ENCODE peak calls at places on chromosomes 11 and 22, in six cellular contexts. One of them, this sample, is unnamed.

GRCh38 chr11:2806351-2807058 is 79.1 kb downstream of the CDKN1C start:
- DNase-seq in AG04450: no peak
- DNase-seq in HCT116: no peak
- DNase-seq in K562: no peak
- DNase-seq in astrocyte: no peak
- DNase-seq in H9: peak; percentile 27
- DNase-seq in this sample: no peak

GRCh38 chr11:60130496-60130895 is 42.0 kb downstream of the MS4A2 start:
- DNase-seq in H9: peak; percentile 43
- DNase-seq in K562: peak; percentile 84
- DNase-seq in AG04450: no peak
- DNase-seq in astrocyte: no peak
- DNase-seq in HCT116: peak; percentile 47
- DNase-seq in this sample: no peak

GRCh38 chr11:76578655-76579046 is 91.9 kb downstream of the LRRC32 start:
- DNase-seq in K562: no peak
- DNase-seq in H9: peak; percentile 53
- DNase-seq in astrocyte: no peak
- DNase-seq in HCT116: no peak
- DNase-seq in AG04450: no peak
- DNase-seq in this sample: peak; percentile 78

GRCh38 chr22:26593763-26594162 is 3.8 kb upstream of the TPST2 start:
- DNase-seq in H9: no peak
- DNase-seq in HCT116: no peak
- DNase-seq in AG04450: no peak
- DNase-seq in K562: no peak
- DNase-seq in astrocyte: no peak
- DNase-seq in this sample: no peak

GRCh38 chr11:68149417-68149816 is 28.2 kb upstream of the CHKA start:
- DNase-seq in AG04450: no peak
- DNase-seq in K562: no peak
- DNase-seq in HCT116: no peak
- DNase-seq in astrocyte: no peak
- DNase-seq in H9: no peak
- DNase-seq in this sample: no peak

GRCh38 chr11:110131386-110132123 is 38.4 kb downstream of the ZC3H12C start:
- DNase-seq in AG04450: no peak
- DNase-seq in H9: no peak
- DNase-seq in HCT116: no peak
- DNase-seq in K562: no peak
- DNase-seq in astrocyte: no peak
- DNase-seq in this sample: no peak

GRCh38 chr11:57502376-57502775 is 13.1 kb downstream of the SLC43A1 start:
- DNase-seq in K562: no peak
- DNase-seq in HCT116: no peak
- DNase-seq in H9: no peak
- DNase-seq in astrocyte: no peak
- DNase-seq in AG04450: no peak
- DNase-seq in this sample: no peak

GRCh38 chr22:24166811-24167210 is 14.5 kb upstream of the SUSD2 start:
- DNase-seq in astrocyte: no peak
- DNase-seq in K562: no peak
- DNase-seq in H9: no peak
- DNase-seq in HCT116: no peak
- DNase-seq in AG04450: no peak
- DNase-seq in this sample: no peak

GRCh38 chr22:43377486-43377995 is 34.3 kb upstream of the MPPED1 start:
- DNase-seq in astrocyte: peak; percentile 72
- DNase-seq in K562: no peak
- DNase-seq in H9: no peak
- DNase-seq in AG04450: no peak
- DNase-seq in HCT116: no peak
- DNase-seq in this sample: no peak

GRCh38 chr22:31378123-31378522 is 21.3 kb upstream of the DRG1 start:
- DNase-seq in H9: no peak
- DNase-seq in astrocyte: peak; percentile 16
- DNase-seq in K562: no peak
- DNase-seq in AG04450: no peak
- DNase-seq in HCT116: no peak
- DNase-seq in this sample: no peak

GRCh38 chr22:49791682-49792081 is 36.0 kb downstream of the BRD1 start:
- DNase-seq in H9: no peak
- DNase-seq in K562: no peak
- DNase-seq in astrocyte: no peak
- DNase-seq in HCT116: no peak
- DNase-seq in AG04450: no peak
- DNase-seq in this sample: no peak
- H3K27ac ChIP-seq in H9: no peak overlapping the region
- H3K27ac ChIP-seq in K562: no peak overlapping the region
- H3K27ac ChIP-seq in astrocyte: no peak overlapping the region
- H3K27ac ChIP-seq in HCT116: no peak overlapping the region
- H3K27ac ChIP-seq in AG04450: no peak overlapping the region
- H3K27ac ChIP-seq in this sample: no peak overlapping the region

GRCh38 chr11:65433657-65434056 is 11.1 kb downstream of the NEAT1 start:
- DNase-seq in AG04450: no peak
- DNase-seq in K562: no peak
- DNase-seq in astrocyte: no peak
- DNase-seq in HCT116: no peak
- DNase-seq in H9: no peak
- DNase-seq in this sample: no peak

GRCh38 chr11:65432686-65433582 is 10.3 kb downstream of the NEAT1 start:
- DNase-seq in astrocyte: no peak
- DNase-seq in H9: no peak
- DNase-seq in HCT116: no peak
- DNase-seq in K562: peak; percentile 62
- DNase-seq in AG04450: no peak
- DNase-seq in this sample: no peak

GRCh38 chr11:65430406-65431217 is 8.0 kb downstream of the NEAT1 start:
- DNase-seq in AG04450: no peak
- DNase-seq in H9: no peak
- DNase-seq in K562: peak; percentile 44
- DNase-seq in astrocyte: peak; percentile 42
- DNase-seq in HCT116: no peak
- DNase-seq in this sample: peak; percentile 92

GRCh38 chr11:65431452-65432132 is 9.0 kb downstream of the NEAT1 start:
- DNase-seq in HCT116: no peak
- DNase-seq in K562: no peak
- DNase-seq in AG04450: no peak
- DNase-seq in astrocyte: peak; percentile 35
- DNase-seq in H9: no peak
- DNase-seq in this sample: no peak

DNA sequence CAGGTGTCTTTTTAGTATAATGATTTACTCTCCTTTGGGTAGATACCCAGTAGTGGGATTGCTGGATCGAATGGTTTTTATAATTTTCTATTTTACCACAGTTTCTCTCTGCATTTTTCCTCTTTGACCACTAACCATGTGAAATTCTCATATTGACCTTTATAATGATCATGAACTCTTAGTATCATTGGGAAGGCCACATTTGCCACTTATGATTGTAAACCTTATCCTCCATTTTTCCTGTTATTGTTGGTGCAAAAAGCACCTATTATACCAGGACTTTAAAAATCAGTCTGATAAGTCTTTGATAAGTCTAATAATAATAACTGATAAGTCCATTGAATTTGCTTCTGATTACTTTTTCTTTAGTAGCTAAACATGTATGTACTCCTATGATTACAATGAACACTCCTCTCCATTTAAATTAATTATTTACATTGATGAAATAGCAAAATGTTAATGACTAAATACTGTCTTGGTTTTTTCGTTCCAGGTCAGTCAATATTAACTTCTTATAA is 9.6 kb downstream of the NEAT1 start:
- DNase-seq in K562: no peak
- DNase-seq in HCT116: no peak
- DNase-seq in astrocyte: no peak
- DNase-seq in AG04450: no peak
- DNase-seq in H9: no peak
- DNase-seq in this sample: no peak
- H3K27ac ChIP-seq in K562: no peak overlapping the region
- H3K27ac ChIP-seq in HCT116: no peak overlapping the region
- H3K27ac ChIP-seq in astrocyte: no peak overlapping the region
- H3K27ac ChIP-seq in AG04450: no peak overlapping the region
- H3K27ac ChIP-seq in H9: no peak overlapping the region
- H3K27ac ChIP-seq in this sample: no peak overlapping the region

DNA sequence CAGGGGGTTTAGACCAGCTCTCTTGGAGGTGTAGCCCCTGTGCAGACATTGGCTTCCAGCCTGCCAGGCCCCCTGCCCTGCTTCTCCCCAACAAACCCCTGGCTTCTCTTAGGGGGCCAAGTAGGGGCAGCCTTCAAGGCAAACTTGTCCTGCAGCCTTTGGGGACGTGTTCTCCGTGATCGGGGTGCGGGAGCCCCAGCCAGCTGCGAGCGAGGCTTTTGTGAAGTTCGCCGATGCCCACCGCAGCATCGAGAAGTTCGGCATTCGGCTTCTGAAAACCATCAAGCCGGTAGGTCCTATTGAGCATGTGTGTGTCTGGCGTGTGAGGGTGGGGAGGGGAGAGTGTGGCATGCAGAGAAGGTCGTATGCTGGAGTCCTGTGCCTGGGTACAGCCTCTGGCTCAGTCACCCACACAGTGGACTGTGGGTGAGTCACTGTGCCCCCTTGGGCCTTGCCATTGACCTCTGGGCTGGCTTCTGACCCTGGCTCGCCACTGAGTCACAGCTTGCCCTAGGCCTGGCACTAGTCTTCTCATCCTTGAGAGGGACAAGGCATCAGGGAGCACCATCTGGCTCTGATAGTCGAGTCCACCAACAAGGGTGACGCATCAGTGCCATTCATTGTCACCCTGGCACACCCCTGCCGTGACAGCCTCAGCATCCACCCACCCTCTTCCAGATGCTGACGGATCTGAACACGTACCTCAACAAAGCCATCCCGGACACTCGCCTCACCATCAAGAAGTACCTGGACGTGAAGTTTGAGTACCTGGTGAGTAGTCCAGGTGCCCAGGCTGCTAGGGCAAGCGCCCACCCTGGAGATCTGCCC is 11.4 kb downstream of the SLC16A8 start:
- DNase-seq in astrocyte: no peak
- DNase-seq in K562: no peak
- DNase-seq in H9: no peak
- DNase-seq in AG04450: no peak
- DNase-seq in HCT116: no peak
- DNase-seq in this sample: no peak
- H3K27ac ChIP-seq in astrocyte: no peak overlapping the region
- H3K27ac ChIP-seq in K562: no peak overlapping the region
- H3K27ac ChIP-seq in H9: no peak overlapping the region
- H3K27ac ChIP-seq in AG04450: no peak overlapping the region
- H3K27ac ChIP-seq in HCT116: no peak overlapping the region
- H3K27ac ChIP-seq in this sample: no peak overlapping the region

DNA sequence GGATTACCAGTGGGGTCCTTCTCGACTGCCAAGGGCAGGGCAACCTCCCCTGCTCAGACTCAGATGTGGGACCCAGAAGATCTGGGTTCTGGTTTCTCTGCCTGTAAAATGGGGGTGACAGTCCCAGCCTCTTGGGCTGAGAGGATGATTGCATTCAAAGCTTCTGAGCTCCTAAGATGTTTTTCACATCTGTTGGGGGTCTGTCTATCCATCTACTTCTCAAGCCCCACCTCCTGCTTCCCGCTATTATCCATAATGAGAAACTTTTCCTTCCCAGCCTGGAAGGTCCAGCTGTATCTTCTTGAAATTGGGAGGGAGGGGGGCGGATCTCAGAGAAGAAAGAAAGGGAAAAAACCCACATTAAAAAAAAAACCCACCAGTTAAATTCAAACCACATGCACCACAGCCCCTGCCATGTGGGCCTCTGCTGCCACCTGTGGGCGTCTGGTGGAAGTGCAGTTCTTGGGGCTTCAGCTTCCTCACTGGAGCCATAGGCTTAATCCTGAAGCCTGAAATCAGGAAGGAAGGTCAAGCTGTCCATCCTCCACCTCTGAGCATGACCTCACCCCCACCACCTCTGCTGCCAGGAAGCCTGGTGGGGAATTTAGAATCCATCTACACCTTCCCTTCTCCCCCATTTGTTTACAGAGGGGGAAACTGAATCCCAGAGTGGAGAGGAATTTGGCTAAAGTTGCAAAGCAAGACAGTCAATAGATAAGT is 27.3 kb downstream of the ARHGEF17 start:
- DNase-seq in AG04450: no peak
- DNase-seq in K562: peak; percentile 84
- DNase-seq in HCT116: peak; percentile 33
- DNase-seq in astrocyte: no peak
- DNase-seq in H9: peak; percentile 82
- DNase-seq in this sample: peak; percentile 72
- H3K27ac ChIP-seq in AG04450: peak overlapping the region; percentile 87
- H3K27ac ChIP-seq in K562: no peak overlapping the region
- H3K27ac ChIP-seq in HCT116: peak overlapping the region; percentile 38
- H3K27ac ChIP-seq in astrocyte: peak overlapping the region; percentile 74
- H3K27ac ChIP-seq in H9: no peak overlapping the region
- H3K27ac ChIP-seq in this sample: peak overlapping the region; percentile 8